ENCODE peak calls at places on chromosomes 2 and 18, in nine cellular contexts. S is HFFc6; U is IMR-90; O is progenitor cell of endocrine pancreas; T is coronary artery; C is pancreas; N is CD4-positive, alpha-beta T cell; D is AG04450; Q is activated B cell treated with CpG ODN at 0.5 μM for 24 hours. A is an unnamed sample.
A peak's percentile ranks its signal among the peaks of the same experiment; 100 is the strongest.

GRCh38 chr2:132859550-132859949 is 189.5 kb upstream of the LYPD1 start:
- DNase-seq in S (no peak), U (no peak), O (no peak), T (no peak), C (no peak), N (no peak), D (no peak), Q (no peak), A (no peak)

GRCh38 chr2:120999374-121000097 is 263.9 kb downstream of the GLI2 start:
- DNase-seq in S (no peak), U (no peak), O (no peak), T (no peak), C (no peak), N (no peak), D (no peak), Q (no peak), A (no peak)

GRCh38 chr2:127672341-127673303 is 2.7 kb downstream of the LIMS2 start:
- DNase-seq in S (no peak), U (no peak), O (no peak), T (peak; percentile 76), C (no peak), N (no peak), D (no peak), Q (no peak), A (no peak)

GRCh38 chr2:74457549-74458131 is 598 bp upstream of the WBP1 start:
- DNase-seq in S (peak; percentile 20), U (no peak), O (peak; percentile 67), T (no peak), C (peak; percentile 66), N (peak; percentile 66), D (no peak), Q (peak; percentile 86), A (peak; percentile 81)

GRCh38 chr18:72324677-72325076 is 219.5 kb downstream of the CBLN2 start:
- DNase-seq in S (no peak), U (no peak), O (no peak), T (no peak), C (no peak), N (no peak), D (no peak), Q (no peak), A (no peak)

GRCh38 chr2:215764441-215765048 is 248.8 kb downstream of the MREG start:
- DNase-seq in S (peak; percentile 47), U (peak; percentile 90), O (no peak), T (no peak), C (no peak), N (no peak), D (peak; percentile 53), Q (no peak), A (no peak)

GRCh38 chr18:52636536-52636935 is 296.5 kb downstream of the DCC start:
- DNase-seq in S (no peak), U (no peak), O (no peak), T (no peak), C (no peak), N (no peak), D (no peak), Q (no peak), A (no peak)

GRCh38 chr2:197851451-197851850 is 47.1 kb downstream of the PLCL1 start:
- DNase-seq in S (no peak), U (peak; percentile 7), O (no peak), T (no peak), C (no peak), N (no peak), D (no peak), Q (no peak), A (peak; percentile 7)

GRCh38 chr2:151862688-151863087 is 34.5 kb upstream of the ARL5A start:
- DNase-seq in S (no peak), U (no peak), O (no peak), T (no peak), C (no peak), N (no peak), D (no peak), Q (no peak), A (peak; percentile 68)

DNA sequence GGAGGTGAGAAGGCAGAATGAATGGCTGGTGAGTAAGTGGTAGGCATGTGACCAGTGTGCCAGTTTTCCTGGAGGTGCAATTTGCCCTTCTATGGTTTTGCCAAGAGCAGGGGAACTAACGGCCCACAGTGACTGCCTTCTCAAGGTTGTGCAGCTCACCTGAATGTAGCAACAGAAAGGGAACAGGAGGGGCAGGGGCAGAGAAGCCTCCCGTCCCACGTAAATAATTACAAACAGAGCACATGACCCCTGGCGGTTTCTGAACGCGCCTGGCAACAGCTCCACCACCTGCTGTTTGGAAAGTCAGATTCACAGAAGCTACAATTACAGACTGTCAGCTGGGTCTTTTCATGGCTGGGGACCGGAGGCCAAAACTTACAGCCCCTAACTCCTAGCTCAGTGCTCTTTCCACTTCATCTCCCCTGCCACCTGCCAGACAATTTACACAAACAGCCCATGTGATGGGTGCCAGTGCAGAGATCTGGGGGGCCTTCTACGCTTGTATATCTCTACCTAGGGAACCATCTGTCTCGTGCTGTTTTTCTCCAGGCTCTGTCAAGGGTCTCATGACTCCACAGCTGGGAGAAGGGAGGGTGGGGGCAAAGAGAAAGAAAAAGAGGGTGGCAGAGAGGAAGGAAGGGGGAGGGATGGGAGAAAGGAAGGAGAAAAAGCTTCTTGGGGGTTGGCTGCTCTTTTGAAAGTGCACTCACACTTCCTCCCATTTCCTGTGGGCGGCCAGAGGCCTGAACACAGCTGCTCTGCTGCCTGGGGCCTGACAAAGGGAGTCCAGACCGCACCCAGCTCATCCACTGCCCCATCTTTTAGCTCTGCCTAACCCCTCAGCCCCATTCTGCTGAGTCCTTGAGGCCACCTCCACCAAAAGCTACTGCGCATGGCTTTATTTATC is 69.5 kb downstream of the POLR1A start:
- DNase-seq in S (peak; percentile 71), U (peak; percentile 86), O (peak; percentile 26), T (no peak), C (peak; percentile 89), N (peak; percentile 52), D (peak; percentile 76), Q (peak; percentile 51), A (peak; percentile 90)
- TF ChIP-seq CTCF in S (peak; percentile 38), U (peak; percentile 36), O (peak; percentile 54), T (no peak), C (no peak), N (peak; percentile 46), D (peak; percentile 47), Q (no peak), A (peak; percentile 28)

GRCh38 chr2:72936669-72937355 is 19.5 kb downstream of the EMX1 start:
- DNase-seq in S (no peak), U (no peak), O (no peak), T (no peak), C (no peak), N (no peak), D (no peak), Q (no peak), A (no peak)

GRCh38 chr2:72933646-72934151 is 16.4 kb downstream of the EMX1 start:
- DNase-seq in S (no peak), U (no peak), O (no peak), T (no peak), C (no peak), N (no peak), D (no peak), Q (no peak), A (no peak)

GRCh38 chr2:72933207-72933606 is 15.9 kb downstream of the EMX1 start:
- DNase-seq in S (no peak), U (no peak), O (no peak), T (no peak), C (no peak), N (no peak), D (no peak), Q (no peak), A (no peak)

GRCh38 chr2:72935611-72935957 is 18.3 kb downstream of the EMX1 start:
- DNase-seq in S (no peak), U (no peak), O (no peak), T (no peak), C (no peak), N (no peak), D (no peak), Q (no peak), A (no peak)

DNA sequence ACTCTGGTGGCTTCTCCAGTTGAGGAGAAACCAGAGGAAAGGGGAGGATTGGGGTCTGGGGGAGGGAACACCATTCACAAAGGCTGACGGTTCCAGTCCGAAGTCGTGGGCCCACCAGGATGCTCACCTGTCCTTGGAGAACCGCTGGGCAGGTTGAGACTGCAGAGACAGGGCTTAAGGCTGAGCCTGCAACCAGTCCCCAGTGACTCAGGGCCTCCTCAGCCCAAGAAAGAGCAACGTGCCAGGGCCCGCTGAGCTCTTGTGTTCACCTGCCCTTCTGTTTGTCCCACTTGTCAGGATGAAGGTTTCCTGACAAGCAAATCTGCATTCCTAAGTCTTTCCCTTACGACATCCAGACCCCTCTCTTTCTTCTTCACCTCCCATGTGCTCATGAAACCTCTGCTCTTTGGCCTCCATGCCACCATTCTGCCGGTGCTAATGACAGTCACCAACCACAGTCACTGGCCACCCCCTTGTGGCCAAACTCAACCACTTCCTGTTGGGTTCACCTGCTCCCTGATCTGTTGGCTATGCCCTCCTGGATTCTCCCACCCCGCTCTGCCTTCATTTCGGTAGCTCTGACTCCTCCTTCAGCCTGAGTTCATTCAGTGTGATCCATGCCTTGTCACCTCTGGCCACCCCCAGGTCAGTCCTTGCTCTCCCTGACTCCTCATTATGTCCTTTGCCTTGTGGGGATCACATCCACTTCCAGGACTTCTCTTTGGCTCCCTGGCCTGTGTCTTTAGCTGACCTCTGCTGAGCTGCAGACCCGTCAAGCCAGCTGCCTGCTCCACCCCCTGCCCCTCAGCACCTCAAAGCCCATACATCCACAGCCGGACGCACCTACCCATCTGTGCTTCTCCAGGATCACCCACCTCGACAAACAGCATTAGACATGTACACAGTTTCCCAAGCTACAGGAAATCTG is 17.6 kb downstream of the EMX1 start:
- DNase-seq in S (no peak), U (no peak), O (no peak), T (no peak), C (no peak), N (no peak), D (no peak), Q (no peak), A (peak; percentile 71)
- TF ChIP-seq CTCF in S (peak; percentile 71), U (no peak), O (peak; percentile 41), T (no peak), C (peak; percentile 6), N (no peak), D (no peak), Q (no peak), A (peak; percentile 20)

DNA sequence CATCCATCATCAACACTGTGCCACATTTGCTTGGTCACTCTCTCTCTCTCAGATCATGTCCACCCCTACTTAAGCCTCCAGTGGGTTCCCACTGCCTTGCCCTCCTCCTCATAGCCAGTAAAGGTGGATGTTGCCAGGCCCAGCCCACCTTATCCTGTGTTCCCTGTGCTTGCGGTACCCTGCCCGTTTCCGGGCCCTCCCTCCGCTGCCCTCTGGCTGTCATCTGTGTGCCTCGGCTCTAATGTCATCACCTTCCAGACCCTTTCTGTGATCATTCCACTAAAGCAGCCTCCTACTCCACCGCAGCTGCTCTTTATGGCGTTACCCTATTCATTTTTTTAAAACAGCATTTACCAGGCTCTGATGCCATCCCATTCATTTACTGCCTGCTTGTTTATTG is 305.7 kb upstream of the SKOR2 start:
- DNase-seq in S (no peak), U (no peak), O (no peak), T (no peak), C (no peak), N (no peak), D (no peak), Q (no peak), A (no peak)
- TF ChIP-seq CTCF in S (no peak), U (no peak), O (no peak), T (no peak), C (no peak), N (no peak), D (no peak), Q (no peak), A (no peak)

DNA sequence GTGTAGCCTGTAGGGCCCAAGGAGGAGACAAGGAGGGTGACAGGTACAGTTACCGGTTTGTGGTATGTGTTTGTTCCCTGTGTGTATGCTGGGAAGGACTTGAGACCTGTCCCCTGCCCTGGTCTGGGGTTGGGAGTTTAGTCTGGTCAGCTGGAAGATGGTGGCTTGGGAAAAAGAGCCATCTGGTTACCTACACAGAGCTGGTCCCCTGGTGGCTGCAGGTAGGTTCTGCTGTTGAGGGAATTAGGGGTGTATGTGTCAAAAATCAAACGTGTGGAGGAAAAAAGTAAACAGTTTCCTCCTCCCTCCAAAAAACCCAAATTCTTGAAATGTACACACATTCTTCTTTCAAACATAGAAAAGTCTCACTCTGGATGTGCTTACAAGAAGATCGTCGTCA is 24.3 kb downstream of the PTMA start:
- DNase-seq in S (no peak), U (no peak), O (no peak), T (no peak), C (no peak), N (no peak), D (no peak), Q (no peak), A (no peak)
- TF ChIP-seq CTCF in S (peak; percentile 32), U (no peak), O (peak; percentile 26), T (no peak), C (no peak), N (no peak), D (no peak), Q (no peak), A (no peak)